ENCODE peak calls at places on chromosome 22, in nine cellular contexts. V, T, A, P, F, C, Q, O and H are unnamed samples.

GRCh38 chr22:19929586-19930302 is 11.8 kb upstream of the COMT start:
- DNase-seq in V (peak; percentile 63), T (no peak), A (no peak), P (no peak), F (no peak), C (no peak), Q (no peak), O (no peak), H (no peak)

GRCh38 chr22:20745177-20745576 is 28.7 kb upstream of the SERPIND1 start:
- DNase-seq in V (no peak), T (no peak), A (no peak), P (no peak), F (no peak), C (no peak), Q (no peak), O (no peak), H (no peak)

GRCh38 chr22:22881116-22882032 is 6.2 kb upstream of the IGLL5 start:
- DNase-seq in V (no peak), T (no peak), A (no peak), P (no peak), F (no peak), C (no peak), Q (no peak), O (no peak), H (no peak)

GRCh38 chr22:43077121-43077877 is 11.9 kb downstream of the TTLL1 start:
- DNase-seq in V (no peak), T (no peak), A (no peak), P (peak; percentile 19), F (no peak), C (no peak), Q (no peak), O (no peak), H (no peak)

GRCh38 chr22:24441406-24442351 is 14.3 kb downstream of the ADORA2A start:
- DNase-seq in V (no peak), T (no peak), A (no peak), P (no peak), F (peak; percentile 21), C (no peak), Q (no peak), O (no peak), H (no peak)

GRCh38 chr22:37740455-37741311 is 43.8 kb downstream of the TRIOBP start:
- DNase-seq in V (no peak), T (no peak), A (no peak), P (no peak), F (no peak), C (no peak), Q (no peak), O (no peak), H (no peak)

GRCh38 chr22:20523118-20523983 is 15.9 kb downstream of the MED15 start:
- DNase-seq in V (no peak), T (no peak), A (no peak), P (no peak), F (no peak), C (no peak), Q (no peak), O (no peak), H (no peak)

GRCh38 chr22:37907036-37907954 is 1.2 kb downstream of the MICALL1 start:
- DNase-seq in V (no peak), T (peak; percentile 63), A (no peak), P (no peak), F (no peak), C (no peak), Q (no peak), O (no peak), H (no peak)

GRCh38 chr22:28222571-28222970 is 303.5 kb upstream of the PITPNB start:
- DNase-seq in V (no peak), T (no peak), A (no peak), P (no peak), F (no peak), C (no peak), Q (no peak), O (no peak), H (no peak)

DNA sequence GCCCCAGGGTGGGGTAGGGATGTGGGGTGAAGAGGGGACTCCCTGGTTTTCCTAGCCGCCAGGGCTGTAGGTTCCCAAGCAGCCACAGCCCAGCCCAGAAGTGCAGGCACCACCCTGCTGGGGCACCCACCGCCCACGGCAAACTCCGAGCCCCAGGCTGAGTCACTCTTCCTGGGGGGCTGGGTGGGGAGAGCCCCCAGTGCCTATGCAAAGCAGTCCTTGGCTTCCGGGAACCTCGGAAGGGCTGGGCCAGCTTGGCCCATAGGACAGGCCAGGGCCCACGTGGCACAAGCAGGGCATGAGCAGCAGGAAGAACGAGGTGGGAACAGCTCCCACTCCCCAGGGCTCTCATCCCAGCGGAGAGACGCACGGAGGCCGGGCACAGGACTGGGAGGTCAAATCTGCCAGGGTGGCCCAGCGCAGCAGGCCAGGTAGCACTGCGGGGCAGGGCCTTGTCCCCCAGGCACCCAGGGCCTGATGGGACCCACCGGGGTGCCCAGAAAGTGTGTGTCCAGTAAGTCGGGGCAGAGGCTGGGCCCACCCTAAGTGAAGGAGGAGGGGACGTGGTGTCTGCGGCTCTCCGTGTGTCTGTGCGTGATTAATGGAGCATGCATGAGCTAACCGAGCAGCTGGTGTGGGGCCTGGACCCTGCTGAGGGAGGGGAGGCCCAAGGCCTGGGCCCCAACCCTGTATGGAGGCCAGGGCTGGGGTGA is 4.6 kb upstream of the IL17REL start:
- DNase-seq in V (peak; percentile 78), T (peak; percentile 50), A (no peak), P (peak; percentile 11), F (peak; percentile 63), C (no peak), Q (no peak), O (no peak), H (no peak)
- TF ChIP-seq POLR2AphosphoS5 in V (no peak), T (no peak), A (no peak), P (no peak), F (no peak), C (no peak), Q (no peak), O (no peak), H (no peak)

GRCh38 chr22:41524809-41525449 is 19.3 kb downstream of the POLR3H start:
- DNase-seq in V (peak; percentile 88), T (no peak), A (peak; percentile 61), P (peak; percentile 38), F (peak; percentile 31), C (no peak), Q (no peak), O (no peak), H (no peak)
- TF ChIP-seq POLR2AphosphoS5 in V (peak; percentile 69), T (no peak), A (peak; percentile 40), P (no peak), F (no peak), C (no peak), Q (no peak), O (no peak), H (peak; percentile 7)

GRCh38 chr22:17477401-17477833 is 85.9 kb upstream of the SLC25A18 start:
- DNase-seq in V (no peak), T (peak; percentile 82), A (peak; percentile 80), P (no peak), F (no peak), C (no peak), Q (no peak), O (no peak), H (no peak)
- TF ChIP-seq POLR2AphosphoS5 in V (no peak), T (no peak), A (no peak), P (no peak), F (no peak), C (no peak), Q (no peak), O (no peak), H (no peak)

GRCh38 chr22:33620085-33620484 is 300.2 kb downstream of the LARGE1 start:
- DNase-seq in V (no peak), T (no peak), A (no peak), P (no peak), F (no peak), C (no peak), Q (no peak), O (no peak), H (no peak)
- TF ChIP-seq POLR2AphosphoS5 in V (no peak), T (no peak), A (no peak), P (no peak), F (no peak), C (no peak), Q (no peak), O (no peak), H (no peak)

GRCh38 chr22:30289980-30290313 is 642 bp upstream of the CASTOR1 start:
- DNase-seq in V (no peak), T (no peak), A (no peak), P (no peak), F (no peak), C (no peak), Q (no peak), O (no peak), H (no peak)

GRCh38 chr22:30291334-30291892 is 2.1 kb upstream of the CASTOR1 start:
- DNase-seq in V (no peak), T (no peak), A (no peak), P (no peak), F (no peak), C (no peak), Q (no peak), O (no peak), H (no peak)

GRCh38 chr22:30290679-30291333 is 1.5 kb upstream of the CASTOR1 start:
- DNase-seq in V (peak; percentile 87), T (peak; percentile 97), A (no peak), P (peak; percentile 74), F (peak; percentile 91), C (no peak), Q (no peak), O (peak; percentile 97), H (no peak)

GRCh38 chr22:30289126-30289979 is at the start of gene CASTOR1:
- DNase-seq in V (peak; percentile 98), T (peak; percentile 100), A (peak; percentile 63), P (peak; percentile 99), F (peak; percentile 99), C (peak; percentile 96), Q (peak; percentile 84), O (peak; percentile 100), H (no peak)

DNA sequence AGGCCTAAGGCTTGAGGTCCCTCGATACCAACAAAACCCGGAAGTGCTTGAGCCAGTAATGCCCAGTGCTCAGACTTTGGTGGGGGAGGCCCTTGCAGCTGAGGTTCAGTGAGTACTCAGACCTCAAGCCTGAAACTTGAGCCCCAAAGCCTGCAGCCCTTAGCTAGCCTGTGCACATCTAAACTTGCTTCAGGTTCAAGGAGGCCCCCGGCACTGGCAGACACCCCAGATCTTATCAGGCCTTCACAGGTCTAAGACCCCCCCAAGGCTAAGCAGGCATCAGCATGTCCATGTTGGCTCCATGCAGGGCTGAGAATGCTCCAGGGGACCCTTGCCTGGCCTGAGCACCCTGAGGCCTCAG is 993 bp upstream of the CASTOR1 start:
- DNase-seq in V (no peak), T (no peak), A (no peak), P (no peak), F (no peak), C (no peak), Q (no peak), O (no peak), H (no peak)
- TF ChIP-seq POLR2AphosphoS5 in V (no peak), T (no peak), A (no peak), P (no peak), F (no peak), C (no peak), Q (no peak), O (no peak), H (no peak)

GRCh38 chr22:44994399-44995281 is 15.2 kb downstream of the PHF21B start:
- DNase-seq in V (no peak), T (no peak), A (no peak), P (no peak), F (no peak), C (no peak), Q (no peak), O (no peak), H (no peak)
- TF ChIP-seq POLR2AphosphoS5 in V (no peak), T (no peak), A (no peak), P (no peak), F (no peak), C (no peak), Q (no peak), O (no peak), H (no peak)